ENCODE peak calls at places on chromosome 17, in six cellular contexts. One of them, this sample, is unnamed.

GRCh38 chr17:32769846-32770245 is 107.1 kb downstream of the MYO1D start:
- DNase-seq in CD8-positive, alpha-beta memory T cell: no peak
- DNase-seq in tibial nerve: no peak
- DNase-seq in GM23338: peak
- DNase-seq in Peyer's patch: no peak
- DNase-seq in left lung: no peak
- DNase-seq in this sample: peak

GRCh38 chr17:27860971-27861669 is 32.0 kb downstream of the LYRM9 start:
- DNase-seq in left lung: no peak
- DNase-seq in CD8-positive, alpha-beta memory T cell: no peak
- DNase-seq in GM23338: no peak
- DNase-seq in Peyer's patch: no peak
- DNase-seq in tibial nerve: no peak
- DNase-seq in this sample: peak

GRCh38 chr17:10034719-10035475 is 129.8 kb upstream of the RCVRN start:
- DNase-seq in GM23338: no peak
- DNase-seq in tibial nerve: no peak
- DNase-seq in Peyer's patch: no peak
- DNase-seq in CD8-positive, alpha-beta memory T cell: no peak
- DNase-seq in left lung: no peak
- DNase-seq in this sample: no peak

GRCh38 chr17:71188811-71189492 is 931.9 kb upstream of the SOX9 start:
- DNase-seq in GM23338: no peak
- DNase-seq in Peyer's patch: no peak
- DNase-seq in left lung: no peak
- DNase-seq in tibial nerve: no peak
- DNase-seq in CD8-positive, alpha-beta memory T cell: no peak
- DNase-seq in this sample: peak

GRCh38 chr17:65103896-65104295 is 33.3 kb upstream of the RGS9 start:
- DNase-seq in left lung: no peak
- DNase-seq in GM23338: no peak
- DNase-seq in Peyer's patch: no peak
- DNase-seq in tibial nerve: no peak
- DNase-seq in CD8-positive, alpha-beta memory T cell: no peak
- DNase-seq in this sample: peak

GRCh38 chr17:37856245-37856644 is 68.0 kb upstream of the TBC1D3K start:
- DNase-seq in GM23338: no peak
- DNase-seq in Peyer's patch: no peak
- DNase-seq in tibial nerve: no peak
- DNase-seq in left lung: no peak
- DNase-seq in CD8-positive, alpha-beta memory T cell: no peak
- DNase-seq in this sample: no peak

GRCh38 chr17:69575346-69575761 is 160.9 kb downstream of the MAP2K6 start:
- DNase-seq in CD8-positive, alpha-beta memory T cell: no peak
- DNase-seq in tibial nerve: no peak
- DNase-seq in left lung: no peak
- DNase-seq in Peyer's patch: no peak
- DNase-seq in GM23338: no peak
- DNase-seq in this sample: no peak

GRCh38 chr17:50834786-50835562 is 412 bp upstream of the WFIKKN2 start:
- DNase-seq in GM23338: peak
- DNase-seq in CD8-positive, alpha-beta memory T cell: no peak
- DNase-seq in Peyer's patch: no peak
- DNase-seq in tibial nerve: no peak
- DNase-seq in left lung: no peak
- DNase-seq in this sample: no peak

GRCh38 chr17:39929657-39930407 is 2.3 kb downstream of the LRRC3C start:
- DNase-seq in GM23338: no peak
- DNase-seq in CD8-positive, alpha-beta memory T cell: no peak
- DNase-seq in Peyer's patch: no peak
- DNase-seq in left lung: no peak
- DNase-seq in tibial nerve: no peak
- DNase-seq in this sample: peak

GRCh38 chr17:9038380-9038779 is 17.1 kb downstream of the NTN1 start:
- DNase-seq in tibial nerve: no peak
- DNase-seq in left lung: no peak
- DNase-seq in Peyer's patch: no peak
- DNase-seq in CD8-positive, alpha-beta memory T cell: no peak
- DNase-seq in GM23338: no peak
- DNase-seq in this sample: no peak

GRCh38 chr17:6666077-6666521 is 14.5 kb downstream of the C17orf100 start:
- DNase-seq in GM23338: peak
- DNase-seq in left lung: no peak
- DNase-seq in Peyer's patch: peak
- DNase-seq in CD8-positive, alpha-beta memory T cell: no peak
- DNase-seq in tibial nerve: peak
- DNase-seq in this sample: peak

GRCh38 chr17:4710693-4711634 is 532 bp downstream of the ARRB2 start:
- DNase-seq in CD8-positive, alpha-beta memory T cell: no peak
- DNase-seq in Peyer's patch: peak
- DNase-seq in GM23338: no peak
- DNase-seq in left lung: peak
- DNase-seq in tibial nerve: no peak
- DNase-seq in this sample: no peak

GRCh38 chr17:75783069-75783783 is 1.4 kb upstream of the UNK start:
- DNase-seq in left lung: no peak
- DNase-seq in Peyer's patch: no peak
- DNase-seq in CD8-positive, alpha-beta memory T cell: no peak
- DNase-seq in tibial nerve: no peak
- DNase-seq in GM23338: peak
- DNase-seq in this sample: peak

GRCh38 chr17:73455050-73455687 is 143.4 kb upstream of the CDC42EP4 start:
- DNase-seq in tibial nerve: no peak
- DNase-seq in left lung: no peak
- DNase-seq in GM23338: no peak
- DNase-seq in Peyer's patch: no peak
- DNase-seq in CD8-positive, alpha-beta memory T cell: no peak
- DNase-seq in this sample: no peak

GRCh38 chr17:69716571-69716970 is 302.1 kb downstream of the MAP2K6 start:
- DNase-seq in Peyer's patch: no peak
- DNase-seq in CD8-positive, alpha-beta memory T cell: no peak
- DNase-seq in left lung: no peak
- DNase-seq in GM23338: no peak
- DNase-seq in tibial nerve: no peak
- DNase-seq in this sample: no peak

GRCh38 chr17:55174133-55174532 is 90.6 kb upstream of the HLF start:
- DNase-seq in tibial nerve: no peak
- DNase-seq in GM23338: no peak
- DNase-seq in Peyer's patch: no peak
- DNase-seq in CD8-positive, alpha-beta memory T cell: no peak
- DNase-seq in left lung: no peak
- DNase-seq in this sample: no peak

GRCh38 chr17:39090400-39090799 is 61.0 kb downstream of the PLXDC1 start:
- DNase-seq in left lung: no peak
- DNase-seq in tibial nerve: no peak
- DNase-seq in Peyer's patch: no peak
- DNase-seq in GM23338: no peak
- DNase-seq in CD8-positive, alpha-beta memory T cell: no peak
- DNase-seq in this sample: no peak

GRCh38 chr17:49986396-49987289 is 8.4 kb downstream of the DLX3 start:
- DNase-seq in tibial nerve: no peak
- DNase-seq in GM23338: no peak
- DNase-seq in CD8-positive, alpha-beta memory T cell: no peak
- DNase-seq in left lung: no peak
- DNase-seq in Peyer's patch: no peak
- DNase-seq in this sample: no peak

GRCh38 chr17:56545056-56545455 is 48.4 kb upstream of the NOG start:
- DNase-seq in Peyer's patch: no peak
- DNase-seq in GM23338: no peak
- DNase-seq in tibial nerve: no peak
- DNase-seq in left lung: no peak
- DNase-seq in CD8-positive, alpha-beta memory T cell: no peak
- DNase-seq in this sample: no peak

GRCh38 chr17:78114831-78115723 is 13.5 kb downstream of the TMC6 start:
- DNase-seq in GM23338: no peak
- DNase-seq in CD8-positive, alpha-beta memory T cell: no peak
- DNase-seq in tibial nerve: no peak
- DNase-seq in Peyer's patch: no peak
- DNase-seq in left lung: peak
- DNase-seq in this sample: no peak

GRCh38 chr17:77501101-77501566 is 360.4 kb downstream of the SEC14L1 start:
- DNase-seq in left lung: peak
- DNase-seq in Peyer's patch: no peak
- DNase-seq in CD8-positive, alpha-beta memory T cell: no peak
- DNase-seq in tibial nerve: no peak
- DNase-seq in GM23338: peak
- DNase-seq in this sample: no peak

GRCh38 chr17:15432807-15433547 is 34.4 kb downstream of the CDRT4 start:
- DNase-seq in GM23338: no peak
- DNase-seq in tibial nerve: no peak
- DNase-seq in Peyer's patch: no peak
- DNase-seq in left lung: no peak
- DNase-seq in CD8-positive, alpha-beta memory T cell: no peak
- DNase-seq in this sample: no peak

GRCh38 chr17:64685705-64686104 is 23.6 kb upstream of the SMURF2 start:
- DNase-seq in CD8-positive, alpha-beta memory T cell: no peak
- DNase-seq in GM23338: no peak
- DNase-seq in left lung: no peak
- DNase-seq in Peyer's patch: no peak
- DNase-seq in tibial nerve: no peak
- DNase-seq in this sample: no peak

GRCh38 chr17:17567631-17568030 is 23.9 kb downstream of the PEMT start:
- DNase-seq in tibial nerve: no peak
- DNase-seq in Peyer's patch: no peak
- DNase-seq in CD8-positive, alpha-beta memory T cell: no peak
- DNase-seq in GM23338: no peak
- DNase-seq in left lung: no peak
- DNase-seq in this sample: no peak

GRCh38 chr17:13931752-13932477 is 137.4 kb upstream of the COX10 start:
- DNase-seq in GM23338: peak
- DNase-seq in tibial nerve: peak
- DNase-seq in left lung: peak
- DNase-seq in CD8-positive, alpha-beta memory T cell: no peak
- DNase-seq in Peyer's patch: peak
- DNase-seq in this sample: peak

GRCh38 chr17:74115586-74115985 is 87.9 kb upstream of the RPL38 start:
- DNase-seq in tibial nerve: no peak
- DNase-seq in GM23338: no peak
- DNase-seq in left lung: no peak
- DNase-seq in CD8-positive, alpha-beta memory T cell: no peak
- DNase-seq in Peyer's patch: no peak
- DNase-seq in this sample: no peak

GRCh38 chr17:72839086-72839728 is 253.3 kb downstream of the SLC39A11 start:
- DNase-seq in Peyer's patch: no peak
- DNase-seq in left lung: no peak
- DNase-seq in tibial nerve: no peak
- DNase-seq in CD8-positive, alpha-beta memory T cell: no peak
- DNase-seq in GM23338: no peak
- DNase-seq in this sample: no peak

GRCh38 chr17:44159519-44160210 is 10.8 kb upstream of the ASB16 start:
- DNase-seq in CD8-positive, alpha-beta memory T cell: no peak
- DNase-seq in tibial nerve: no peak
- DNase-seq in Peyer's patch: no peak
- DNase-seq in GM23338: no peak
- DNase-seq in left lung: peak
- DNase-seq in this sample: no peak

GRCh38 chr17:21674242-21674731 is 18.0 kb upstream of the KCNJ18 start:
- DNase-seq in left lung: peak
- DNase-seq in tibial nerve: no peak
- DNase-seq in CD8-positive, alpha-beta memory T cell: no peak
- DNase-seq in GM23338: no peak
- DNase-seq in Peyer's patch: no peak
- DNase-seq in this sample: no peak

GRCh38 chr17:47736501-47737211 is 3.6 kb downstream of the TBX21 start:
- DNase-seq in CD8-positive, alpha-beta memory T cell: no peak
- DNase-seq in GM23338: no peak
- DNase-seq in Peyer's patch: peak
- DNase-seq in left lung: no peak
- DNase-seq in tibial nerve: no peak
- DNase-seq in this sample: no peak

GRCh38 chr17:47741793-47742145 is 8.7 kb downstream of the TBX21 start:
- DNase-seq in GM23338: no peak
- DNase-seq in tibial nerve: no peak
- DNase-seq in Peyer's patch: peak
- DNase-seq in left lung: no peak
- DNase-seq in CD8-positive, alpha-beta memory T cell: no peak
- DNase-seq in this sample: no peak

GRCh38 chr17:47738178-47738577 is 5.1 kb downstream of the TBX21 start:
- DNase-seq in CD8-positive, alpha-beta memory T cell: no peak
- DNase-seq in GM23338: no peak
- DNase-seq in tibial nerve: no peak
- DNase-seq in left lung: no peak
- DNase-seq in Peyer's patch: peak
- DNase-seq in this sample: no peak

GRCh38 chr17:47741109-47741792 is 8.2 kb downstream of the TBX21 start:
- DNase-seq in left lung: no peak
- DNase-seq in GM23338: no peak
- DNase-seq in Peyer's patch: peak
- DNase-seq in tibial nerve: no peak
- DNase-seq in CD8-positive, alpha-beta memory T cell: no peak
- DNase-seq in this sample: no peak

DNA sequence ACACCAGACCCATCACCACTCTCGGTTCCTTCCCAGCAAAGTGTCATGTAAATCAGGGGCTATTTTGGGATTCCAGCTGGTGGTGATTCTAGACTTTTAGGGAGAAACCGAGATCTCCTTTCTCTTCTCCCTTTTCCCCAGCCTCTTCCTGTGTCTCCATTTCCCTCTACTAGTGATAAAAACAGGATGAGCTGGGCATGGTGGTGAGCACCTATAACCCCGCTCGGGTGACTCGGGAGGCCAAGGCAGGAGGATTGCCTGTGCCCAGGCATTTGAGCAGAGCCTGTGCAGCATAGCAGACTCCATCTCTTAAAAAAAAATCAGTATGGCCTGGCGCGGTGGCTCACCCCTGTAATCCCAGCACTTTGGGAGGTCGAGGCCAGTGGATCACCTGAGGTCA is 6.1 kb downstream of the TBX21 start:
- DNase-seq in GM23338: no peak
- DNase-seq in left lung: no peak
- DNase-seq in CD8-positive, alpha-beta memory T cell: no peak
- DNase-seq in Peyer's patch: peak
- DNase-seq in tibial nerve: no peak
- DNase-seq in this sample: no peak
- H3K27ac ChIP-seq in GM23338: no peak
- H3K27ac ChIP-seq in left lung: no peak
- H3K27ac ChIP-seq in CD8-positive, alpha-beta memory T cell: no peak
- H3K27ac ChIP-seq in Peyer's patch: no peak
- H3K27ac ChIP-seq in tibial nerve: no peak
- H3K27ac ChIP-seq in this sample: no peak

GRCh38 chr17:81057777-81058176 is 22.8 kb downstream of the BAIAP2 start:
- DNase-seq in CD8-positive, alpha-beta memory T cell: no peak
- DNase-seq in tibial nerve: no peak
- DNase-seq in GM23338: no peak
- DNase-seq in left lung: no peak
- DNase-seq in Peyer's patch: no peak
- DNase-seq in this sample: no peak
- H3K27ac ChIP-seq in CD8-positive, alpha-beta memory T cell: no peak
- H3K27ac ChIP-seq in tibial nerve: peak
- H3K27ac ChIP-seq in GM23338: no peak
- H3K27ac ChIP-seq in left lung: peak
- H3K27ac ChIP-seq in Peyer's patch: no peak
- H3K27ac ChIP-seq in this sample: peak

GRCh38 chr17:67506966-67507365 is 129.9 kb downstream of the PITPNC1 start:
- DNase-seq in GM23338: no peak
- DNase-seq in left lung: no peak
- DNase-seq in Peyer's patch: no peak
- DNase-seq in CD8-positive, alpha-beta memory T cell: no peak
- DNase-seq in tibial nerve: no peak
- DNase-seq in this sample: no peak
- H3K27ac ChIP-seq in GM23338: no peak
- H3K27ac ChIP-seq in left lung: no peak
- H3K27ac ChIP-seq in Peyer's patch: no peak
- H3K27ac ChIP-seq in CD8-positive, alpha-beta memory T cell: no peak
- H3K27ac ChIP-seq in tibial nerve: no peak
- H3K27ac ChIP-seq in this sample: no peak

GRCh38 chr17:29369831-29370735 is 20.1 kb upstream of the TAOK1 start:
- DNase-seq in left lung: no peak
- DNase-seq in tibial nerve: no peak
- DNase-seq in GM23338: peak
- DNase-seq in Peyer's patch: peak
- DNase-seq in CD8-positive, alpha-beta memory T cell: peak
- DNase-seq in this sample: peak
- H3K27ac ChIP-seq in left lung: peak
- H3K27ac ChIP-seq in tibial nerve: peak
- H3K27ac ChIP-seq in GM23338: peak
- H3K27ac ChIP-seq in Peyer's patch: no peak
- H3K27ac ChIP-seq in CD8-positive, alpha-beta memory T cell: no peak
- H3K27ac ChIP-seq in this sample: no peak